ENCODE peak calls at places on chromosomes 12 and 14, in nine cellular contexts. R is neural crest cell; U is uterus; H is CD8-positive, alpha-beta T cell; M is AG04450; N is epithelial cell of esophagus; K is cardiac fibroblast; Y is left ventricle myocardium inferior; F is CD4-positive, alpha-beta T cell. I is an unnamed sample.

GRCh38 chr14:77503138-77503537 is 4.5 kb upstream of the ISM2 start:
- DNase-seq in M (no peak), R (no peak), Y (no peak), U (no peak), F (no peak), H (no peak), N (no peak), K (no peak), I (no peak)

GRCh38 chr12:96981053-96981452 is 74.0 kb downstream of the NEDD1 start:
- DNase-seq in R (no peak), K (peak), U (no peak), H (no peak), Y (no peak), N (peak), M (peak), F (no peak), I (no peak)

GRCh38 chr14:103105580-103106168 is 11.1 kb downstream of the EXOC3L4 start:
- DNase-seq in F (no peak), K (no peak), R (no peak), H (no peak), M (no peak), N (no peak), U (no peak), Y (no peak), I (peak)

GRCh38 chr14:44896275-44897040 is 65.3 kb downstream of the KLHL28 start:
- DNase-seq in N (no peak), H (no peak), F (no peak), M (no peak), R (no peak), K (no peak), U (no peak), Y (no peak), I (no peak)

GRCh38 chr14:35287481-35288013 is 4.6 kb upstream of the PSMA6 start:
- DNase-seq in H (no peak), N (peak), R (no peak), F (no peak), U (no peak), Y (no peak), M (no peak), K (peak), I (peak)

GRCh38 chr12:108806921-108807320 is 50.5 kb downstream of the SSH1 start:
- DNase-seq in N (no peak), K (no peak), F (no peak), Y (no peak), R (no peak), M (no peak), U (no peak), H (no peak), I (no peak)

GRCh38 chr14:92615451-92615850 is 101.9 kb downstream of the RIN3 start:
- DNase-seq in F (peak), K (no peak), R (no peak), H (peak), M (no peak), U (no peak), N (no peak), Y (no peak), I (peak)

GRCh38 chr14:30417121-30417520 is 141.8 kb upstream of the G2E3 start:
- DNase-seq in N (peak), Y (no peak), K (no peak), R (no peak), M (no peak), U (no peak), F (no peak), H (no peak), I (no peak)

GRCh38 chr12:7498832-7499231 is 4.7 kb downstream of the CD163 start:
- DNase-seq in K (peak), M (no peak), F (no peak), H (no peak), Y (no peak), U (no peak), R (no peak), N (no peak), I (no peak)

GRCh38 chr14:75399819-75400678 is 27.8 kb upstream of the JDP2 start:
- DNase-seq in K (peak), R (no peak), H (no peak), Y (peak), F (no peak), N (peak), U (peak), M (no peak), I (peak)

GRCh38 chr12:121379945-121380344 is 20.0 kb upstream of the RNF34 start:
- DNase-seq in K (no peak), F (no peak), H (no peak), M (no peak), N (no peak), R (no peak), Y (no peak), U (no peak), I (no peak)

GRCh38 chr14:101507306-101508150 is 53.8 kb upstream of the DIO3 start:
- DNase-seq in R (no peak), F (no peak), U (peak), K (no peak), N (no peak), M (no peak), Y (peak), H (no peak), I (peak)

GRCh38 chr12:125336246-125336645 is 271.0 kb downstream of the AACS start:
- DNase-seq in M (no peak), N (no peak), U (no peak), Y (no peak), F (no peak), K (no peak), R (no peak), H (no peak), I (no peak)

GRCh38 chr12:125331342-125332052 is 266.3 kb downstream of the AACS start:
- DNase-seq in R (no peak), K (no peak), F (no peak), M (no peak), Y (no peak), H (no peak), N (no peak), U (no peak), I (no peak)

GRCh38 chr12:125330645-125331341 is 265.6 kb downstream of the AACS start:
- DNase-seq in R (peak), Y (peak), F (peak), N (peak), U (peak), H (peak), M (no peak), K (peak), I (peak)

GRCh38 chr12:125329239-125330238 is 264.3 kb downstream of the AACS start:
- DNase-seq in N (peak), H (no peak), K (no peak), Y (no peak), U (no peak), R (peak), M (no peak), F (no peak), I (no peak)

DNA sequence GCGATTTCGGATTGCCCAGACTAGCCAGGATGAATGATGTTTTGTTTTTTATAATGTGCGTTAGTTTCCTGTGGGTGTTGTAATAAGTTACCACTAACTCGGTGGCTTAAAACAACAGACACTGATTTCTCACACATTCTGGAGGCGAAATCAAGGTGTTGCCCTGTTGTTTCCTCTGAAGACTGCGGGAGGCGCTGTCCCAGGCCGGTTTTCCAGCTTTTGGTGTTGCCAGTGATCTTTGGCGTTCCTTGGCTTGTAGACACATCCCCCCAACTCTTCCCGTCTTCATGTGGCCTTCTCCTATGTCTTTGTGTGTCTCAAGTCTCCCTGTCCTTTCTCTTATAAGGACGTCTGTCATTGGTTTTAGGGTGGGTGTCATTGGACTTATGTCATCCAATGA is 267.7 kb downstream of the AACS start:
- DNase-seq in R (no peak), F (no peak), M (no peak), U (no peak), K (no peak), Y (no peak), N (no peak), H (no peak), I (no peak)
- TF ChIP-seq CTCF in R (peak), F (no peak), M (no peak), U (no peak), K (no peak), Y (no peak), N (no peak), H (no peak), I (no peak)

GRCh38 chr14:91311284-91311662 is 66.8 kb upstream of the GPR68 start:
- DNase-seq in U (no peak), M (no peak), N (no peak), F (peak), R (no peak), K (no peak), Y (no peak), H (peak), I (no peak)
- TF ChIP-seq CTCF in U (no peak), M (no peak), N (no peak), F (peak), R (no peak), K (no peak), Y (no peak), H (no peak), I (no peak)

GRCh38 chr12:103586132-103586531 is 941 bp upstream of the STAB2 start:
- DNase-seq in N (no peak), K (peak), M (no peak), H (no peak), Y (no peak), U (no peak), R (no peak), F (no peak), I (no peak)
- TF ChIP-seq CTCF in N (peak), K (peak), M (no peak), H (no peak), Y (peak), U (no peak), R (no peak), F (no peak), I (no peak)

DNA sequence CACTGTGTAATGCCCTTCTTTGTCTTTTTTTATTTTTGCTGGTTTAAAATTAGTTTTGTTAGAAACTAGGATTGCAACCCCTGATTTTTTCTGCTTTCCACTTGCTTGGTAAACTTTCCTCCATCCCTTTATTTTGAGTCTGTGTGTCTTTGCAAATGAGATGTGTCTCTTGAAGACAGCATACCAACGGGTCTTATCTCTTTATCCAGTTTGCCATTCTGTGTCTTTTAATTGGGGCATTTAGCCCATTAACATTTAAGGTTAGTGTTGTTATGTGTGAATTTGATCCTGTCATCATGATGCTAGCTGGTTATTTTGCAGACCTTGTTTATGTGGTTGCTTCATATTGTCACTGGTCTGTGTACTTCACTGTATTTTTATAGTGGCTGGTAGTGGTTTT is 43.5 kb upstream of the LALBA start:
- DNase-seq in N (no peak), F (no peak), U (no peak), M (no peak), H (no peak), K (no peak), R (no peak), Y (no peak), I (no peak)
- TF ChIP-seq CTCF in N (no peak), F (no peak), U (no peak), M (no peak), H (no peak), K (no peak), R (no peak), Y (no peak), I (no peak)

DNA sequence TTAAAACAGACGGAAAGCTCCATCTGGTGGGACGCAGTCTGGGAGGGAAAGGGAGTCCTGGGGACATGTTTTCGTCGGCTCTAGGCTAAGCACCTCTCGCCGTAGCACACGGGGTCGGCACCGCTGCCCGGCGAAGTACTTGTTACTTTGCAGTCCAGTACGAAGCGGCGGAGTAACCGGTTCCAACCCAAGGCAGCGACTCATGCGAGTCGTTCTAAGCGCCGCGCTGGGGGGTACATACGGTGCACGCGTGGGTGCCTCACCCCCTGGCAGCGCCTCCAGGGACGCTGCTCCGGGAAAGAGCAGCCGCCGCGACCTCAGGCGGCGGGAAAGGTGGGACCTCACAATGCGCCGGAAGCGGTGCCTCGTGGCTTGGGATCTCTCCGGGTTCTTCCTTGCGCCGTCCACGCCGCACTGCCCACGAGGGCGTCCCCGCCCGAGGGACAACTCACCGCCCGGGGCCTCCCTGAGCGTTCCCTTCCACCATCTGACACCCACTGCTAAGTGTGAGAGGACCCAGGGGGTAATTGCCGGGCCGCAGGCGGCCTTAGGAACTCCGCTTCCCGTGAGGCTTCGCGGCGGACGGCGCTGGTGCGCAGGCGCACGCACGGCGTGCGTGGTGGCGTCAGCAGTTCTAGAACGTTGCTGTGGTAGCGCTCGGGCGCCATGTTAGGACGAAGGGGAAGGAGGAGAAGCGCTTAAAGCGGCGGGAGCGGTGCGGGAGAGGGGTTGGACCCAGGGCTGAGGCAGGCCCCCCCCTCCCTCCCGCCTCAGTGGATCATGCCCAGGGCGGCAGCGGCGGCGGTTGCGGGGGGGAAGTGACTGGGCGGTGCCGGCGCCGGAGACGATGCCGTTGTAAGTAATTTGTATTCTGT is at the start of gene PAPOLA:
- DNase-seq in F (peak), H (peak), M (peak), Y (peak), K (peak), U (peak), R (peak), N (peak), I (peak)
- TF ChIP-seq CTCF in F (peak), H (no peak), M (no peak), Y (peak), K (peak), U (peak), R (peak), N (peak), I (no peak)

GRCh38 chr12:109944975-109945374 is 44.9 kb downstream of the TCHP start:
- DNase-seq in F (no peak), K (peak), Y (no peak), N (peak), H (no peak), R (peak), U (no peak), M (no peak), I (no peak)
- TF ChIP-seq CTCF in F (no peak), K (peak), Y (peak), N (no peak), H (no peak), R (no peak), U (no peak), M (no peak), I (no peak)

GRCh38 chr12:64609543-64610091 is 678 bp upstream of the RASSF3 start:
- DNase-seq in K (peak), R (no peak), M (no peak), Y (no peak), N (no peak), U (no peak), F (no peak), H (no peak), I (no peak)

GRCh38 chr12:64610092-64610659 is at the start of gene RASSF3:
- DNase-seq in N (peak), F (peak), U (peak), K (peak), M (no peak), Y (peak), R (peak), H (peak), I (peak)

GRCh38 chr12:64611430-64612286 is 1.4 kb downstream of the RASSF3 start:
- DNase-seq in R (peak), K (peak), H (peak), N (peak), Y (peak), F (peak), U (peak), M (no peak), I (peak)

GRCh38 chr12:64610660-64611429 is 550 bp downstream of the RASSF3 start:
- DNase-seq in N (peak), F (peak), H (peak), U (peak), M (no peak), K (peak), R (peak), Y (peak), I (peak)

GRCh38 chr12:64608901-64609542 is 1.3 kb upstream of the RASSF3 start:
- DNase-seq in N (peak), R (no peak), M (no peak), H (peak), K (peak), F (peak), Y (no peak), U (no peak), I (peak)
- TF ChIP-seq CTCF in N (peak), R (no peak), M (peak), H (no peak), K (no peak), F (no peak), Y (no peak), U (no peak), I (no peak)